ENCODE peak calls at places on chromosomes 4 and X, in five cellular contexts. One of them, this sample, is unnamed.

GRCh38 chr4:135256111-135256510 is 1054.5 kb upstream of the PABPC4L start:
- DNase-seq in MV-4-11: no peak
- DNase-seq in epithelial cell of esophagus: no peak
- DNase-seq in AG09319: no peak
- DNase-seq in endothelial cell: no peak
- DNase-seq in this sample: no peak

GRCh38 chr4:13541176-13541604 is 3.1 kb downstream of the NKX3-2 start:
- DNase-seq in epithelial cell of esophagus: no peak
- DNase-seq in AG09319: no peak
- DNase-seq in endothelial cell: no peak
- DNase-seq in MV-4-11: no peak
- DNase-seq in this sample: no peak

GRCh38 chrX:53280703-53281320 is 572 bp downstream of the IQSEC2 start:
- DNase-seq in endothelial cell: no peak
- DNase-seq in epithelial cell of esophagus: peak; percentile 54
- DNase-seq in MV-4-11: no peak
- DNase-seq in AG09319: no peak
- DNase-seq in this sample: no peak

GRCh38 chrX:14032383-14032782 is 2.7 kb upstream of the GEMIN8 start:
- DNase-seq in endothelial cell: peak; percentile 46
- DNase-seq in AG09319: no peak
- DNase-seq in epithelial cell of esophagus: peak; percentile 51
- DNase-seq in MV-4-11: peak; percentile 13
- DNase-seq in this sample: peak; percentile 61

GRCh38 chrX:3811331-3812311 is 98.2 kb upstream of the PRKX start:
- DNase-seq in endothelial cell: peak; percentile 4
- DNase-seq in MV-4-11: no peak
- DNase-seq in AG09319: no peak
- DNase-seq in epithelial cell of esophagus: peak; percentile 31
- DNase-seq in this sample: no peak

GRCh38 chr4:168491563-168491962 is 5.3 kb upstream of the PALLD start:
- DNase-seq in epithelial cell of esophagus: no peak
- DNase-seq in AG09319: no peak
- DNase-seq in endothelial cell: no peak
- DNase-seq in MV-4-11: no peak
- DNase-seq in this sample: no peak

GRCh38 chr4:109925396-109925795 is 12.7 kb downstream of the EGF start:
- DNase-seq in epithelial cell of esophagus: no peak
- DNase-seq in MV-4-11: no peak
- DNase-seq in endothelial cell: no peak
- DNase-seq in AG09319: no peak
- DNase-seq in this sample: no peak

GRCh38 chr4:152935661-152936445 is at the start of gene FHDC1:
- DNase-seq in MV-4-11: no peak
- DNase-seq in endothelial cell: peak; percentile 39
- DNase-seq in AG09319: no peak
- DNase-seq in epithelial cell of esophagus: peak; percentile 71
- DNase-seq in this sample: peak; percentile 33

GRCh38 chrX:135737361-135738071 is 24.1 kb downstream of the CT45A1 start:
- DNase-seq in MV-4-11: no peak
- DNase-seq in endothelial cell: no peak
- DNase-seq in epithelial cell of esophagus: peak; percentile 2
- DNase-seq in AG09319: no peak
- DNase-seq in this sample: no peak

GRCh38 chr4:152245706-152246105 is 290.2 kb downstream of the FBXW7 start:
- DNase-seq in endothelial cell: no peak
- DNase-seq in MV-4-11: no peak
- DNase-seq in epithelial cell of esophagus: no peak
- DNase-seq in AG09319: no peak
- DNase-seq in this sample: no peak

GRCh38 chr4:102343964-102344519 is 1.2 kb downstream of the SLC39A8 start:
- DNase-seq in AG09319: no peak
- DNase-seq in endothelial cell: no peak
- DNase-seq in MV-4-11: peak; percentile 23
- DNase-seq in epithelial cell of esophagus: peak; percentile 82
- DNase-seq in this sample: no peak

GRCh38 chr4:14254252-14254651 is 626.7 kb upstream of the BOD1L1 start:
- DNase-seq in endothelial cell: peak; percentile 61
- DNase-seq in MV-4-11: peak; percentile 27
- DNase-seq in AG09319: no peak
- DNase-seq in epithelial cell of esophagus: peak; percentile 60
- DNase-seq in this sample: peak; percentile 30

GRCh38 chrX:110317079-110317819 is 636 bp downstream of the AMMECR1 start:
- DNase-seq in MV-4-11: no peak
- DNase-seq in epithelial cell of esophagus: peak; percentile 1
- DNase-seq in endothelial cell: peak; percentile 24
- DNase-seq in AG09319: no peak
- DNase-seq in this sample: peak; percentile 38

GRCh38 chr4:144872508-144873293 is 225.3 kb downstream of the ANAPC10 start:
- DNase-seq in endothelial cell: no peak
- DNase-seq in MV-4-11: no peak
- DNase-seq in epithelial cell of esophagus: no peak
- DNase-seq in AG09319: no peak
- DNase-seq in this sample: no peak

GRCh38 chr4:2075171-2075986 is 16.3 kb downstream of the NAT8L start:
- DNase-seq in epithelial cell of esophagus: no peak
- DNase-seq in endothelial cell: no peak
- DNase-seq in AG09319: no peak
- DNase-seq in MV-4-11: no peak
- DNase-seq in this sample: no peak

GRCh38 chr4:6205584-6205965 is 5.2 kb upstream of the JAKMIP1 start:
- DNase-seq in AG09319: no peak
- DNase-seq in endothelial cell: no peak
- DNase-seq in epithelial cell of esophagus: no peak
- DNase-seq in MV-4-11: no peak
- DNase-seq in this sample: no peak

GRCh38 chrX:15299945-15300851 is 15.2 kb downstream of the ASB11 start:
- DNase-seq in epithelial cell of esophagus: peak; percentile 8
- DNase-seq in endothelial cell: no peak
- DNase-seq in MV-4-11: peak; percentile 2
- DNase-seq in AG09319: no peak
- DNase-seq in this sample: peak; percentile 14

GRCh38 chr4:44446801-44447562 is 1.6 kb downstream of the KCTD8 start:
- DNase-seq in epithelial cell of esophagus: no peak
- DNase-seq in AG09319: no peak
- DNase-seq in endothelial cell: peak; percentile 11
- DNase-seq in MV-4-11: no peak
- DNase-seq in this sample: no peak

GRCh38 chr4:54050214-54050904 is 14.0 kb downstream of the CHIC2 start:
- DNase-seq in AG09319: no peak
- DNase-seq in epithelial cell of esophagus: peak; percentile 29
- DNase-seq in MV-4-11: no peak
- DNase-seq in endothelial cell: no peak
- DNase-seq in this sample: no peak

GRCh38 chr4:76197971-76198410 is 15.6 kb downstream of the SCARB2 start:
- DNase-seq in MV-4-11: peak; percentile 52
- DNase-seq in epithelial cell of esophagus: peak; percentile 46
- DNase-seq in endothelial cell: peak; percentile 10
- DNase-seq in AG09319: no peak
- DNase-seq in this sample: peak; percentile 29

GRCh38 chr4:152956650-152957436 is 20.7 kb downstream of the FHDC1 start:
- DNase-seq in epithelial cell of esophagus: peak; percentile 22
- DNase-seq in AG09319: peak; percentile 28
- DNase-seq in endothelial cell: no peak
- DNase-seq in MV-4-11: no peak
- DNase-seq in this sample: no peak